ENCODE peak calls at places on chromosome 22, in nine cellular contexts. F is lower leg skin, Z is right lobe of liver, C is H54, D is uterus, L is esophagus squamous epithelium, H is HCT116, J is body of pancreas, W is GM12892. P is an unnamed sample.

GRCh38 chr22:27724706-27725105 is 76.8 kb downstream of the MN1 start:
- DNase-seq in F (no peak), Z (no peak), C (no peak), D (no peak), L (no peak), H (no peak), J (no peak), W (no peak), P (no peak)

GRCh38 chr22:47547881-47548630 is 785.6 kb downstream of the TBC1D22A start:
- DNase-seq in F (no peak), Z (no peak), C (no peak), D (no peak), L (no peak), H (no peak), J (no peak), W (no peak), P (no peak)

GRCh38 chr22:39475902-39476301 is 19.1 kb downstream of the MGAT3 start:
- DNase-seq in F (no peak), Z (no peak), C (no peak), D (no peak), L (no peak), H (no peak), J (no peak), W (no peak), P (peak)

GRCh38 chr22:27667121-27667843 is 134.3 kb downstream of the MN1 start:
- DNase-seq in F (no peak), Z (no peak), C (no peak), D (peak), L (no peak), H (no peak), J (peak), W (no peak), P (no peak)

GRCh38 chr22:17843189-17843588 is 68.9 kb upstream of the BID start:
- DNase-seq in F (no peak), Z (no peak), C (no peak), D (no peak), L (no peak), H (no peak), J (no peak), W (no peak), P (no peak)

GRCh38 chr22:20147286-20147988 is 3.4 kb downstream of the CCDC188 start:
- DNase-seq in F (no peak), Z (no peak), C (no peak), D (no peak), L (no peak), H (no peak), J (no peak), W (no peak), P (no peak)

GRCh38 chr22:31119026-31119717 is 3.6 kb upstream of the INPP5J start:
- DNase-seq in F (no peak), Z (no peak), C (no peak), D (no peak), L (no peak), H (no peak), J (peak), W (no peak), P (no peak)

GRCh38 chr22:26432619-26433311 is 3.7 kb downstream of the ASPHD2 start:
- DNase-seq in F (no peak), Z (no peak), C (no peak), D (no peak), L (no peak), H (no peak), J (no peak), W (no peak), P (no peak)

GRCh38 chr22:39513791-39514190 is 6.6 kb upstream of the ATF4 start:
- DNase-seq in F (no peak), Z (no peak), C (no peak), D (no peak), L (no peak), H (no peak), J (no peak), W (no peak), P (no peak)

GRCh38 chr22:31250740-31251330 is 38.7 kb downstream of the LIMK2 start:
- DNase-seq in F (no peak), Z (no peak), C (no peak), D (no peak), L (no peak), H (no peak), J (peak), W (no peak), P (no peak)

GRCh38 chr22:35952576-35952975 is 76.0 kb downstream of the RBFOX2 start:
- DNase-seq in F (no peak), Z (no peak), C (no peak), D (no peak), L (no peak), H (no peak), J (no peak), W (no peak), P (no peak)

GRCh38 chr22:27437570-27437969 is 364.0 kb downstream of the MN1 start:
- DNase-seq in F (no peak), Z (no peak), C (no peak), D (no peak), L (no peak), H (no peak), J (no peak), W (no peak), P (no peak)

GRCh38 chr22:41301085-41302015 is at the start of gene ZC3H7B:
- DNase-seq in F (peak), Z (peak), C (peak), D (peak), L (no peak), H (no peak), J (peak), W (peak), P (peak)
- TF ChIP-seq POLR2A in F (no peak), Z (peak), C (peak), D (peak), L (no peak), H (peak), J (peak), W (peak), P (peak)

DNA sequence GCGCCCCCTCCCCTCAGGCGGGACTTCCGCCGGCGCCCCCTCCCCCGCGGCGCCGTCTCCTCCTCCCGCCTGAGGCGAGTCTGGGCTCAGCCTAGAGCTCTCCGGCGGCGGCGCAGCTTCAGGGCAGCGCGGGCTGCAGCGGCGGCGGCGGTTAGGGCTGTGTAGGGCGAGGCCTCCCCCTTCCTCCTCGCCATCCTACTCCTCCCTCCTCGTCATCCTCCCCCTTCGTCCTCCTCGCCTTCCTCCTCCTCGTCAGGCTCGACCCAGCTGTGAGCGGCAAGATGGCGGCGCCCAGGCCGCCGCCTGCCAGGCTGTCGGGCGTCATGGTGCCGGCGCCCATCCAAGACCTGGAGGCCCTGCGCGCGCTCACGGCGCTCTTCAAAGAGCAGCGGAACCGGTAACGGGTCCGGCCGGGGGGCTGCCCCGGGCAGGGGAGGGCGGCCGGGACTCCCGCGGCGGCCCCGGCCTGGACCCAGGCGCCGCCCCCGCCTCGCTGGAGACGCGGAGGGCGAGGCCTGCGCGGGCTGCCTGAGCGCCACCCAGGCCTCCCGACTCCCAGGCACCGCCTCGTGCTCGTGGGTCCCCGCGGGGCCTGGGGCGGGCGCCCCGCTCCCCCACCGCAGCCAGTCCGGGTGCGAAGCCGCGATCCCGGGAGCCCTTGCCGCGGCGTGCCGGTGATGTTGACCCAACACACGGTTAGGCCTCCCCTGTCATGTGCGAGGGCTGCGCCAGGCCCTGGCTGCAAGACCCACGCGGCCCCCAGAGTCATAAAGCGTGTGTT is at the start of gene ATXN10:
- DNase-seq in F (peak), Z (peak), C (peak), D (peak), L (no peak), H (no peak), J (peak), W (peak), P (peak)
- TF ChIP-seq POLR2A in F (no peak), Z (peak), C (peak), D (peak), L (no peak), H (peak), J (peak), W (peak), P (peak)

GRCh38 chr22:43183496-43184263 is 3.3 kb downstream of the TTLL12 start:
- DNase-seq in F (no peak), Z (no peak), C (no peak), D (no peak), L (no peak), H (no peak), J (no peak), W (no peak), P (peak)

GRCh38 chr22:43185860-43186261 is 1.1 kb downstream of the TTLL12 start:
- DNase-seq in F (peak), Z (peak), C (no peak), D (peak), L (no peak), H (peak), J (peak), W (no peak), P (peak)

GRCh38 chr22:43188829-43189545 is 2.1 kb upstream of the TTLL12 start:
- DNase-seq in F (no peak), Z (no peak), C (no peak), D (no peak), L (no peak), H (no peak), J (no peak), W (no peak), P (no peak)

GRCh38 chr22:43186272-43187170 is at the start of gene TTLL12:
- DNase-seq in F (no peak), Z (peak), C (no peak), D (peak), L (no peak), H (no peak), J (peak), W (peak), P (peak)

GRCh38 chr22:43187171-43188099 is 501 bp upstream of the TTLL12 start:
- DNase-seq in F (peak), Z (peak), C (peak), D (peak), L (peak), H (peak), J (peak), W (peak), P (peak)
- TF ChIP-seq POLR2A in F (no peak), Z (peak), C (peak), D (peak), L (no peak), H (peak), J (peak), W (peak), P (peak)

GRCh38 chr22:50306753-50307749 is at the start of gene PLXNB2:
- DNase-seq in F (peak), Z (peak), C (no peak), D (peak), L (no peak), H (peak), J (peak), W (peak), P (peak)
- TF ChIP-seq POLR2A in F (no peak), Z (peak), C (peak), D (peak), L (no peak), H (peak), J (peak), W (peak), P (no peak)

P was measured in erythroblast.